ENCODE peak calls at places on chromosomes 11 and 22, in six cellular contexts. G is GM12878, F is HepG2, T is K562, H is H1, J is HCT116. Y is an unnamed sample.

GRCh38 chr22:45334068-45334467 is 24.3 kb downstream of the FAM118A start:
- DNase-seq in G (no peak), F (no peak), T (no peak), H (no peak), J (no peak), Y (no peak)

GRCh38 chr11:88300888-88301477 is 36.6 kb downstream of the CTSC start:
- DNase-seq in G (no peak), F (no peak), T (no peak), H (peak; percentile 56), J (no peak), Y (peak; percentile 68)

GRCh38 chr11:5694642-5695041 is 5.1 kb downstream of the TRIM22 start:
- DNase-seq in G (no peak), F (no peak), T (no peak), H (no peak), J (no peak), Y (no peak)

GRCh38 chr11:5366856-5367255 is 15.5 kb downstream of the OR51B6 start:
- DNase-seq in G (no peak), F (no peak), T (no peak), H (no peak), J (no peak), Y (no peak)

GRCh38 chr22:24503137-24503850 is 8.2 kb downstream of the UPB1 start:
- DNase-seq in G (peak; percentile 85), F (no peak), T (peak; percentile 71), H (no peak), J (peak; percentile 34), Y (peak; percentile 20)

GRCh38 chr22:20578707-20579106 is 71.3 kb downstream of the MED15 start:
- DNase-seq in G (no peak), F (no peak), T (no peak), H (no peak), J (no peak), Y (no peak)

GRCh38 chr22:24803064-24803542 is 2.9 kb upstream of the SGSM1 start:
- DNase-seq in G (no peak), F (peak; percentile 46), T (peak; percentile 55), H (peak; percentile 73), J (peak; percentile 70), Y (peak; percentile 44)

GRCh38 chr22:20804650-20805049 is 30.7 kb downstream of the SERPIND1 start:
- DNase-seq in G (no peak), F (no peak), T (no peak), H (no peak), J (no peak), Y (no peak)

GRCh38 chr11:2398664-2399355 is 1.7 kb upstream of the TSSC4 start:
- DNase-seq in G (no peak), F (no peak), T (peak; percentile 61), H (no peak), J (no peak), Y (no peak)

GRCh38 chr11:11073996-11074395 is 216.1 kb upstream of the ZBED5 start:
- DNase-seq in G (no peak), F (no peak), T (no peak), H (no peak), J (no peak), Y (no peak)

GRCh38 chr11:5983443-5983842 is 3.3 kb downstream of the OR52L1 start:
- DNase-seq in G (no peak), F (no peak), T (no peak), H (no peak), J (no peak), Y (no peak)

GRCh38 chr22:22431271-22432220 is 77.0 kb downstream of the ZNF280B start:
- DNase-seq in G (no peak), F (peak; percentile 49), T (peak; percentile 98), H (no peak), J (peak; percentile 34), Y (peak; percentile 25)
- TF ChIP-seq YY1 in G (peak; percentile 35), F (no peak), T (no peak), H (peak; percentile 13), J (no peak), Y (no peak)

DNA sequence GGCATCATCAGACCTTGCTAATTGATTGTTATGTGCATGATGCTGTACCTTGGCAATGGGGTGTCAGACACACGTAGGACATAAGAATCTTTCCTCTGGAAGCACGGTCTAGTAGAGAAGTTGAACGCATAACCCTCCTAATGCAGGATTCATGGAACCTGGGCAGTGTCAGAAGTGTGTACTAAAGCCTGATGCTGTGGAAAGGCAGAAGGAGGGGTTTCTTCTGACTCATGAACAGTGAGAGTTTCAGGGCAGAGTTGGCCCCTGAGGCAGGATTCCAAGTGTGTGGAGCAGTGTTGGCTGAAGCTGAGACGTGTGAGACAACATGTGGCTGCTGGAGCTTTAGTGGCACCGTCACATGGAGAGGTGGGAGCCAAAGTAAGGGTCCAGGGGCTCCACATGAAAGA is 3.5 kb downstream of the PANX1 start:
- DNase-seq in G (no peak), F (no peak), T (no peak), H (no peak), J (no peak), Y (no peak)
- H3K4me1 ChIP-seq in G (peaks cover 17% of the 10 kb centered on the region), F (peaks cover 39% of the 10 kb centered on the region), T (peaks cover 50% of the 10 kb centered on the region), H (peaks cover 13% of the 10 kb centered on the region), J (peaks cover 80% of the 10 kb centered on the region), Y (no peaks in the 10 kb centered on the region)

GRCh38 chr11:78127408-78127807 is 12.0 kb downstream of the ALG8 start:
- DNase-seq in G (no peak), F (no peak), T (no peak), H (no peak), J (no peak), Y (no peak)
- TF ChIP-seq YY1 in G (no peak), F (no peak), T (no peak), H (no peak), J (no peak), Y (no peak)

DNA sequence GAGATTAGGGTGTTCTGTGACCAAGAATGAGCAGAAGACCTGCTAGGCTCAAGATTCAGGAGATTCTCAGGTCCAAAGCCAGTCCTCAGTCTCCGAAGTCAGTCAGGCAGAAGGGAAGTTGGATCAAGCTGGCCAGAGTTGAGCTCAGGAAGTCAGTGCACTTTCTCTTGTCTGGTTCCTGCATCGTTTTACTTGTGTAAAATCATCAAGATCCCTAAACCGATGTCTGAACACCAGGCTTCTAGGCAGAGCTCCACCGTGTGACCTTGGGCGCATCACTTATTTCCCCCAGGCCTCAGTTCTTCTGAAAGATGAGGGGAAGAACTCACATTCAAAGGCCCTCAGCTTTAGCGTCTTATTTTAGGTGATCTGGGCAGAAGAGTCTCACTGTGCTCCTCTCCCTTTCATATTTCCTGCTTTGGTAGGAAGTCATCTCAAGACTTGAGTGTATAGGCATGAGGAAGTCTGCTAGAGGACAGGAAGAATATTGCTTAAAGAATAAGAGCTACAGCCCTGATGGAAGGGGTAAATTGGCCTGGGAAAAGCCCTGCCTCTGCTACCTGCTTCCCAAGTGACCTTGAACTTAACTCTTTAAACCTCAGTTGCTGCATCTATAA is 20.2 kb downstream of the NF2 start:
- DNase-seq in G (no peak), F (no peak), T (no peak), H (no peak), J (no peak), Y (no peak)
- H3K4me1 ChIP-seq in G (peaks cover 8% of the 10 kb centered on the region), F (peaks cover 40% of the 10 kb centered on the region), T (peaks cover 5% of the 10 kb centered on the region), H (no peaks in the 10 kb centered on the region), J (peaks cover 91% of the 10 kb centered on the region), Y (no peaks in the 10 kb centered on the region)

GRCh38 chr11:92552942-92553341 is 328.3 kb downstream of the FAT3 start:
- DNase-seq in G (no peak), F (peak; percentile 2), T (no peak), H (no peak), J (no peak), Y (no peak)
- TF ChIP-seq YY1 in G (no peak), F (no peak), T (no peak), H (no peak), J (no peak), Y (no peak)

GRCh38 chr11:129418039-129418438 is 42.4 kb downstream of the BARX2 start:
- DNase-seq in G (peak; percentile 62), F (no peak), T (no peak), H (no peak), J (no peak), Y (no peak)

GRCh38 chr11:129414144-129414876 is 38.7 kb downstream of the BARX2 start:
- DNase-seq in G (no peak), F (no peak), T (no peak), H (no peak), J (no peak), Y (no peak)

GRCh38 chr11:129412501-129412900 is 36.9 kb downstream of the BARX2 start:
- DNase-seq in G (no peak), F (no peak), T (peak; percentile 28), H (no peak), J (no peak), Y (no peak)

GRCh38 chr11:129416080-129416820 is 40.6 kb downstream of the BARX2 start:
- DNase-seq in G (no peak), F (no peak), T (no peak), H (no peak), J (no peak), Y (no peak)

GRCh38 chr11:129417458-129417857 is 41.8 kb downstream of the BARX2 start:
- DNase-seq in G (no peak), F (no peak), T (no peak), H (no peak), J (no peak), Y (no peak)
- H3K4me1 ChIP-seq in G (peaks cover 5% of the 10 kb centered on the region), F (peaks cover 8% of the 10 kb centered on the region), T (no peaks in the 10 kb centered on the region), H (no peaks in the 10 kb centered on the region), J (no peaks in the 10 kb centered on the region), Y (no peaks in the 10 kb centered on the region)